ENCODE peak calls at places on chromosomes 5 and 9, in four cellular contexts. One of them, this sample, is unnamed.

GRCh38 chr9:81649475-81649874 is 39.9 kb downstream of the TLE1 start:
- DNase-seq in pancreas: no peak
- DNase-seq in AG09309: no peak
- DNase-seq in body of pancreas: no peak
- DNase-seq in this sample: no peak

GRCh38 chr5:139446956-139447779 is 7.8 kb upstream of the DNAJC18 start:
- DNase-seq in pancreas: no peak
- DNase-seq in AG09309: no peak
- DNase-seq in body of pancreas: no peak
- DNase-seq in this sample: no peak

GRCh38 chr9:134623408-134624066 is 18.1 kb upstream of the COL5A1 start:
- DNase-seq in pancreas: no peak
- DNase-seq in AG09309: no peak
- DNase-seq in body of pancreas: peak
- DNase-seq in this sample: peak

GRCh38 chr5:135232958-135233357 is 166.1 kb downstream of the MACROH2A1 start:
- DNase-seq in pancreas: no peak
- DNase-seq in AG09309: no peak
- DNase-seq in body of pancreas: no peak
- DNase-seq in this sample: peak

GRCh38 chr5:415928-416635 is 26.9 kb upstream of the EXOC3 start:
- DNase-seq in pancreas: no peak
- DNase-seq in AG09309: no peak
- DNase-seq in body of pancreas: no peak
- DNase-seq in this sample: peak

GRCh38 chr9:131706608-131706970 is 33.3 kb downstream of the RAPGEF1 start:
- DNase-seq in pancreas: peak
- DNase-seq in AG09309: no peak
- DNase-seq in body of pancreas: peak
- DNase-seq in this sample: no peak

GRCh38 chr9:127809562-127810377 is 7.1 kb downstream of the FPGS start:
- DNase-seq in pancreas: no peak
- DNase-seq in AG09309: no peak
- DNase-seq in body of pancreas: no peak
- DNase-seq in this sample: no peak

GRCh38 chr9:19517202-19517942 is 108.6 kb downstream of the ACER2 start:
- DNase-seq in pancreas: no peak
- DNase-seq in AG09309: no peak
- DNase-seq in body of pancreas: no peak
- DNase-seq in this sample: no peak

GRCh38 chr9:123355761-123356520 is at the start of gene CRB2:
- DNase-seq in pancreas: no peak
- DNase-seq in AG09309: no peak
- DNase-seq in body of pancreas: no peak
- DNase-seq in this sample: no peak

GRCh38 chr5:317086-317811 is 4.3 kb upstream of the AHRR start:
- DNase-seq in pancreas: no peak
- DNase-seq in AG09309: peak
- DNase-seq in body of pancreas: no peak
- DNase-seq in this sample: no peak

GRCh38 chr9:18410983-18411382 is 63.0 kb upstream of the ADAMTSL1 start:
- DNase-seq in pancreas: no peak
- DNase-seq in AG09309: no peak
- DNase-seq in body of pancreas: no peak
- DNase-seq in this sample: no peak

GRCh38 chr5:143557061-143557818 is 153.8 kb upstream of the NR3C1 start:
- DNase-seq in pancreas: no peak
- DNase-seq in AG09309: no peak
- DNase-seq in body of pancreas: no peak
- DNase-seq in this sample: no peak

GRCh38 chr9:15484802-15485201 is 26.0 kb downstream of the PSIP1 start:
- DNase-seq in pancreas: no peak
- DNase-seq in AG09309: no peak
- DNase-seq in body of pancreas: no peak
- DNase-seq in this sample: no peak

GRCh38 chr5:150710165-150710564 is 9.3 kb upstream of the RBM22 start:
- DNase-seq in pancreas: no peak
- DNase-seq in AG09309: no peak
- DNase-seq in body of pancreas: no peak
- DNase-seq in this sample: no peak

GRCh38 chr9:86925686-86926085 is 21.6 kb downstream of the GAS1 start:
- DNase-seq in pancreas: no peak
- DNase-seq in AG09309: peak
- DNase-seq in body of pancreas: no peak
- DNase-seq in this sample: no peak

GRCh38 chr5:1036504-1037122 is 28.0 kb downstream of the NKD2 start:
- DNase-seq in pancreas: no peak
- DNase-seq in AG09309: no peak
- DNase-seq in body of pancreas: no peak
- DNase-seq in this sample: peak

GRCh38 chr9:20624201-20625002 is 2.1 kb upstream of the MLLT3 start:
- DNase-seq in pancreas: peak
- DNase-seq in AG09309: no peak
- DNase-seq in body of pancreas: peak
- DNase-seq in this sample: no peak

GRCh38 chr5:51567636-51568035 is 184.4 kb downstream of the ISL1 start:
- DNase-seq in pancreas: no peak
- DNase-seq in AG09309: no peak
- DNase-seq in body of pancreas: no peak
- DNase-seq in this sample: no peak

GRCh38 chr5:74652576-74652975 is 12.0 kb upstream of the ENC1 start:
- DNase-seq in pancreas: no peak
- DNase-seq in AG09309: no peak
- DNase-seq in body of pancreas: no peak
- DNase-seq in this sample: no peak

GRCh38 chr5:83632874-83633273 is 87.8 kb downstream of the HAPLN1 start:
- DNase-seq in pancreas: no peak
- DNase-seq in AG09309: no peak
- DNase-seq in body of pancreas: no peak
- DNase-seq in this sample: no peak

GRCh38 chr9:95896580-95896979 is 21.1 kb downstream of the ERCC6L2 start:
- DNase-seq in pancreas: no peak
- DNase-seq in AG09309: no peak
- DNase-seq in body of pancreas: no peak
- DNase-seq in this sample: no peak

GRCh38 chr5:126376443-126376842 is 46.8 kb upstream of the GRAMD2B start:
- DNase-seq in pancreas: no peak
- DNase-seq in AG09309: no peak
- DNase-seq in body of pancreas: no peak
- DNase-seq in this sample: no peak

GRCh38 chr5:149012350-149012749 is 50.5 kb downstream of the SH3TC2 start:
- DNase-seq in pancreas: no peak
- DNase-seq in AG09309: no peak
- DNase-seq in body of pancreas: no peak
- DNase-seq in this sample: no peak
- TF ChIP-seq CTCF in pancreas: no peak
- TF ChIP-seq CTCF in AG09309: no peak
- TF ChIP-seq CTCF in body of pancreas: no peak
- TF ChIP-seq CTCF in this sample: no peak

GRCh38 chr9:93119703-93119952 is 14.4 kb downstream of the NINJ1 start:
- DNase-seq in pancreas: no peak
- DNase-seq in AG09309: no peak
- DNase-seq in body of pancreas: no peak
- DNase-seq in this sample: no peak

GRCh38 chr9:93121316-93122241 is 12.5 kb downstream of the NINJ1 start:
- DNase-seq in pancreas: no peak
- DNase-seq in AG09309: no peak
- DNase-seq in body of pancreas: no peak
- DNase-seq in this sample: peak

GRCh38 chr9:93120846-93121315 is 13.2 kb downstream of the NINJ1 start:
- DNase-seq in pancreas: no peak
- DNase-seq in AG09309: no peak
- DNase-seq in body of pancreas: no peak
- DNase-seq in this sample: peak

GRCh38 chr9:93118863-93119702 is 15.0 kb downstream of the NINJ1 start:
- DNase-seq in pancreas: no peak
- DNase-seq in AG09309: no peak
- DNase-seq in body of pancreas: no peak
- DNase-seq in this sample: peak

DNA sequence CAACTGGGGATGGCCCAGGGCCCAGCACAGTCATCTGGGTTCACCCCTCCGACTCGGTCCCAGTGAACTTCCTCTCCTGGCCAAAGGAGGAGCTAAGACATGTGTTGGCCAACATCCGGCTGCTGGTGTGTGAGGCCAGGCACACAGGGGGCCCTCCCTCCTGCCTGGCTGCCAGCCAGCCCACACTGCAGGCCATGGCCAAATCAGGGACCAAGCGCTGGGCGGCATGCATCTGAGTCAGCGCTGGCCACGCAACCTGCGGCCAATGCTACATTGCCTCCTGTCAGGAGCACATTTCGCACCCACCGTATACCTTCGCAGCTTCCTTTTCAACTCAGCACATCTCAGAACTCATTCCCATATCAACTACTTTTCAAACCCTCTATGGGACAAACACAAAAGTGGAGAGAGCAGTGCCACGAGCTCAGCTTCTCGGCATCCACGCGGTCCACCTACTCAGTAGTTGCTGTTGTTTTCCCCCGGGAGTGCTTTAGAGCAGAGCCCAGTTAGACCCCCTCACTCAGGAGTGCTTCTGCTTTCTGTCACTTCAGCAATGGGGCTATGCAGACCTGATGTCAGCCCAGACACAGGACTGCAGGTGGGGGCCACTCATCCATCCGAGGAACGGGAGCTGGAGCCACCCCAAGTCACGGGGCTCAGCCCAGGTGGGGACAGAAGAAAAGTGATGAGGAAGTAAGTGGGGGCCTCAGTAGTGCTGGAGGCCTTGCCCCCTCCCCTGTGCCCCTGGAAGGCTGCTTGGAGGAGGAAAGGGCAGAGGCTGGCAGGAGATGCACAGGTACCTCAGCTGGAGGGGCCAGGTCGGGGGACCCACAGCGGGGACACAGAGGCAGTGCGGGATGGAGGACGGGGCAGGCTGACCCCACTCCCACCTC is 13.9 kb downstream of the NINJ1 start:
- DNase-seq in pancreas: peak
- DNase-seq in AG09309: peak
- DNase-seq in body of pancreas: peak
- DNase-seq in this sample: peak
- TF ChIP-seq CTCF in pancreas: no peak
- TF ChIP-seq CTCF in AG09309: peak
- TF ChIP-seq CTCF in body of pancreas: peak
- TF ChIP-seq CTCF in this sample: peak

GRCh38 chr5:54837939-54838457 is 147.4 kb downstream of the ESM1 start:
- DNase-seq in pancreas: peak
- DNase-seq in AG09309: no peak
- DNase-seq in body of pancreas: no peak
- DNase-seq in this sample: no peak

GRCh38 chr5:54844905-54845566 is 140.4 kb downstream of the ESM1 start:
- DNase-seq in pancreas: no peak
- DNase-seq in AG09309: peak
- DNase-seq in body of pancreas: no peak
- DNase-seq in this sample: no peak

GRCh38 chr5:54838843-54839242 is 146.6 kb downstream of the ESM1 start:
- DNase-seq in pancreas: no peak
- DNase-seq in AG09309: no peak
- DNase-seq in body of pancreas: no peak
- DNase-seq in this sample: no peak

GRCh38 chr5:54845567-54845941 is 139.8 kb downstream of the ESM1 start:
- DNase-seq in pancreas: no peak
- DNase-seq in AG09309: no peak
- DNase-seq in body of pancreas: no peak
- DNase-seq in this sample: no peak

DNA sequence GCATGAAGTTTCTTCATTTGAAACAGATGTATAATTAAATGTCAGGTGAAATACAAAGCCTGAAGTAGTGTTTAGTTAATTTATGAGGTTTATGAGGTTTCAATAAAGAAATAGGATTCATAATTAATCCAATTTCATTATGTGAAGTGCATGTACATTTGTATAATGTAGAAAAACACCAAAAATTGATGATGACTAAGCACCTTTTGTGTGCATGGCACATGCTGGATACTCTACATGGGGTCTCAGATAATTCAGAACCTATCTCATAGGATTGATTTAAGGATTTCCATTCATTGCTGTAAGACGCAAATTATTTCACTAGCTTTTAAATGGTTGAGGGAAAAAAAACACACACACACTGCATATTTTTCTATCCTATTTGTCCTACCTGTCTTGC is 143.9 kb downstream of the ESM1 start:
- DNase-seq in pancreas: no peak
- DNase-seq in AG09309: no peak
- DNase-seq in body of pancreas: no peak
- DNase-seq in this sample: no peak
- TF ChIP-seq CTCF in pancreas: no peak
- TF ChIP-seq CTCF in AG09309: no peak
- TF ChIP-seq CTCF in body of pancreas: no peak
- TF ChIP-seq CTCF in this sample: no peak

DNA sequence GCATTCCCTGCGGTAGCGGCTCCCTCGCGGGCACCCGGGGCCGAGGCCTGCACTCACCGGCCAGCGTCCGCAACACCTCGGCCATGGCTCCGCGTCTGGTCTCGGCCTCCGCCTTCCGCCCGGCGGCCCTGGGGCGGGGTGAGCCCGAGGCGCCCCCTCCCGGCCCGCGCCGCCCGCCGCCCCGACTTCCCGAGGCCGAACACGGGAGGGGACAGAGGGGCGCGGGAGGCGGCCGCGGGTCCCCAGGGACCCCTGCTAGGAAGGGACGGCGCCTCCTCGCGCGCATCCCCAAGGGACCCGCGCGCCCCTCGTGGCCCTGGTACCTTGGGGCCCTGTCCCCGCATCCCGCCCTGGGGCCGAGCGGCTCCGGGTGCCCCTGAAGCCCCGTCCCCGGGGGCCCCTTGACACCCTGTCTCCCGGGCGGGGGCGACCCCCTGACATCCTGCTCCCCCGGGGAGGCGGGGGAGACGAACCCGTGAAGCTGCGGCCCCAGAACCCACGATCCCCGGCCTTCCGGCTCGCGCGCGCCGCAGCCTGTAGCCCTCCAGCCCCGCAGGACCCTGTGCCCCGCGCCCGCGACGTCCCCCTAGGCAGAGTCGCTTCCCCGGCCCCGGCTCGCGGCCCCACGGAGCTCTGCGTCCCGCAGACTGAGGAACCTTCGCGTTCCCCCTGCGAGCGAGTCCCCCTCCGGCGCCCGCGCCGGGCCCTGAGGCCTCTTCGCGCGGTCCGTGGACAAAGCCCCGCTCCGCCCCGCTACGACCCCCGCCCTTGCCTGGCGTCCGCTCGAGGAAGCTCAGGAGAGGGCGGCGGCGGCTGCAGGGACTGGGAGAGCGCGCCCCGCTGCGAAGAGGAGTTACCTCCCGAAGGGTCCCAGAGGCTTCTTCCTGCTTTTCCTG is at the start of gene ABO:
- DNase-seq in pancreas: peak
- DNase-seq in AG09309: no peak
- DNase-seq in body of pancreas: peak
- DNase-seq in this sample: no peak
- TF ChIP-seq CTCF in pancreas: no peak
- TF ChIP-seq CTCF in AG09309: no peak
- TF ChIP-seq CTCF in body of pancreas: peak
- TF ChIP-seq CTCF in this sample: peak

GRCh38 chr5:61330879-61331406 is 1.1 kb upstream of the ZSWIM6 start:
- DNase-seq in pancreas: peak
- DNase-seq in AG09309: no peak
- DNase-seq in body of pancreas: peak
- DNase-seq in this sample: peak
- TF ChIP-seq CTCF in pancreas: peak
- TF ChIP-seq CTCF in AG09309: peak
- TF ChIP-seq CTCF in body of pancreas: peak
- TF ChIP-seq CTCF in this sample: peak